ENCODE peak calls at places on chromosomes 4 and X, in five cellular contexts. E, R, D, X and J are unnamed samples.

GRCh38 chr4:142128529-142128928 is 492.1 kb downstream of the IL15 start:
- DNase-seq in R (no peak), D (no peak), E (no peak), X (no peak), J (no peak)

GRCh38 chr4:38717604-38718003 is 53.6 kb downstream of the KLF3 start:
- DNase-seq in D (no peak), X (no peak), R (no peak), E (no peak), J (no peak)

GRCh38 chr4:148235809-148236208 is 206.4 kb downstream of the NR3C2 start:
- DNase-seq in D (no peak), E (no peak), X (no peak), R (no peak), J (no peak)

GRCh38 chr4:142121951-142122350 is 485.6 kb downstream of the IL15 start:
- DNase-seq in D (no peak), R (no peak), E (no peak), X (no peak), J (no peak)

GRCh38 chr4:102500371-102501175 is 586 bp upstream of the NFKB1 start:
- DNase-seq in R (no peak), D (peak; percentile 24), X (no peak), E (no peak), J (no peak)

GRCh38 chr4:34720563-34720962 is 1523.8 kb downstream of the ARAP2 start:
- DNase-seq in X (no peak), D (peak; percentile 17), R (no peak), E (no peak), J (no peak)

GRCh38 chr4:5045099-5045498 is 6.2 kb upstream of the STK32B start:
- DNase-seq in D (no peak), R (no peak), E (no peak), X (no peak), J (no peak)

GRCh38 chr4:124111922-124112321 is 600.6 kb downstream of the ANKRD50 start:
- DNase-seq in E (no peak), X (no peak), D (peak; percentile 55), R (peak; percentile 10), J (no peak)

GRCh38 chr4:8201341-8201781 is 2.3 kb downstream of the SH3TC1 start:
- DNase-seq in E (peak; percentile 45), D (no peak), R (no peak), X (peak; percentile 68), J (peak; percentile 76)

GRCh38 chrX:68498044-68498507 is 775 bp upstream of the YIPF6 start:
- DNase-seq in D (peak; percentile 19), E (no peak), R (no peak), X (no peak), J (no peak)

GRCh38 chr4:3563403-3563802 is 31.2 kb upstream of the LRPAP1 start:
- DNase-seq in X (no peak), E (no peak), R (no peak), D (no peak), J (no peak)

GRCh38 chr4:89599026-89599425 is 237.9 kb downstream of the SNCA start:
- DNase-seq in X (no peak), E (no peak), R (no peak), D (no peak), J (no peak)

GRCh38 chrX:18677140-18677834 is 5.4 kb upstream of the RS1 start:
- DNase-seq in X (no peak), R (no peak), D (no peak), E (no peak), J (no peak)

GRCh38 chr4:22688236-22688635 is 4.5 kb upstream of the GBA3 start:
- DNase-seq in X (no peak), D (no peak), E (no peak), R (no peak), J (no peak)

GRCh38 chr4:22695011-22695410 is 2.3 kb downstream of the GBA3 start:
- DNase-seq in R (no peak), E (no peak), D (no peak), X (no peak), J (no peak)

GRCh38 chr4:22695917-22696316 is 3.2 kb downstream of the GBA3 start:
- DNase-seq in X (no peak), R (no peak), E (no peak), D (no peak), J (no peak)

GRCh38 chr4:22689428-22689827 is 3.3 kb upstream of the GBA3 start:
- DNase-seq in X (no peak), E (no peak), R (no peak), D (no peak), J (no peak)

DNA sequence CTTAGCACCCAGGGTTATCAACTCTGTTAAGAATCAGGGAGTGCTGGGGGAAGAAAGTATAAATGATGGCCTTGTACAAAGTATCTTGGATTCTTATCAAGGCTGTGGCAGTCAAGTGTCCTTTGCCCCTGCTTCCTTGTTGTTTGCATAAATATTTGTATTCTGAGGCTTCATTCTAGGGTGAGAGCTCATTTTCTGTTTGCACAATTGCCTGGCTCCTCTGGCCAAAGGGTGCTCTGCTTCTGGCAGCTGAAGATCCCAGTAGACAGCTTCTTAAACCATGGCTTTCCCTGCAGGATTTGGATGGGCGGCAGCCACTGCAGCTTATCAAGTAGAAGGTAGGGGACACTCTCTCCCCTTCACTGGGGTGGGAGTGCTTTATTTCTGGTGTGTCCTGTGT is at the start of gene GBA3:
- DNase-seq in R (no peak), X (no peak), D (no peak), E (no peak), J (no peak)
- TF ChIP-seq POLR2A in R (no peak), X (no peak), D (no peak), E (no peak), J (no peak)

GRCh38 chr4:7199129-7199725 is 6.9 kb downstream of the SORCS2 start:
- DNase-seq in X (no peak), E (no peak), R (no peak), D (no peak), J (no peak)
- TF ChIP-seq TAF1 in X (no peak), E (no peak), R (no peak), D (no peak), J (no peak)

GRCh38 chr4:137705171-137705783 is 173.0 kb upstream of the PCDH18 start:
- DNase-seq in D (no peak), E (no peak), R (no peak), X (no peak), J (no peak)
- TF ChIP-seq POLR2AphosphoS5 in D (no peak), E (no peak), R (no peak), X (no peak), J (no peak)

GRCh38 chrX:136210243-136210642 is 41.0 kb downstream of the MAP7D3 start:
- DNase-seq in E (no peak), D (no peak), R (no peak), X (no peak), J (no peak)

GRCh38 chrX:136210806-136211205 is 40.4 kb downstream of the MAP7D3 start:
- DNase-seq in D (no peak), R (no peak), X (no peak), E (no peak), J (no peak)

GRCh38 chrX:136209751-136210150 is 41.4 kb downstream of the MAP7D3 start:
- DNase-seq in R (no peak), D (no peak), X (no peak), E (no peak), J (no peak)

GRCh38 chrX:136212557-136213111 is 38.6 kb downstream of the MAP7D3 start:
- DNase-seq in D (no peak), X (no peak), R (no peak), E (no peak), J (no peak)

DNA sequence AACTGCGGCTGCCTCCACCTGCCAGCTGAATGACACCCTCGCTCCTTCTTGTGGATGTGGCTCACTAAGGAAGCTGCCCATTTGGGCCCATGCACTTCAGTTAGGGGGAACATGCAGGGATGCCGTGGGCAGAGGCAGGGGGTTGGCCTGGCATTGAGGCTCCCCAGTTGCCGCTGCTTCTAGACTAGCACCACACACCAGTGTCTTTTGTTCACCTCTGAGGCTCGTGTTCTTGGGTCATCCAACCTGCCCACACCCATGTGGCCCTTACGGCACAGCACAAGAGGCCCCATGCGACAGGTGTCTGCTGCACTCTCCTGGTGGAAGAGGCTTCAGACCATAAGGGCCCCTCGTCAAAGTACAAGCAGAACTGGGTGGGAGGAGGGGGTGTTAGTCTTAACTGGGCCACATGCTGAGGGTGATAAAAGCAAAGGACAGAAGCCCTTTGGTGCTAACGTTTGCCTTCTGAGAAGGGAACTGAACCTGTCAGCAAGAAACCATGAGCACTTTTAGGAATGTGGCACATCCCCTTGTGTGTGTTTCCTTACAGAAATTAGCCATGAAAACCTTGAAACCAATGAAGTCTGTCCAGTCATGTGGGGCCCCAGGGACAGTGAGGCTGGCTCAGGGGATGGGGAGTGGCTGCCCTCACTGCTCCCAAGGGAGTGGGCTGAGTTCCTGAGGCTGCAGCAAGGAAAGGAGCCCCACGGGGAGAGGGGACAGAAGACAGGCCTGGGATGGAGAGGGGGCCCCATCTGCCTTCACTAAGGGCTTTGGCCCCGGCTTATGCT is 39.2 kb downstream of the MAP7D3 start:
- DNase-seq in D (no peak), E (no peak), R (no peak), X (no peak), J (no peak)
- TF ChIP-seq POLR2A in D (no peak), E (no peak), R (no peak), X (no peak), J (no peak)

GRCh38 chrX:34053931-34054330 is 78.2 kb downstream of the FAM47A start:
- DNase-seq in E (no peak), R (no peak), X (no peak), D (no peak), J (no peak)
- TF ChIP-seq TAF1 in E (no peak), R (no peak), X (no peak), D (no peak), J (no peak)

GRCh38 chr4:53455766-53456165 is 78.3 kb downstream of the FIP1L1 start:
- DNase-seq in D (peak; percentile 66), E (no peak), R (no peak), X (no peak), J (no peak)
- TF ChIP-seq POLR2AphosphoS5 in D (no peak), E (no peak), R (no peak), X (no peak), J (no peak)

GRCh38 chr4:172770787-172771186 is 397.8 kb upstream of the GALNT7 start:
- DNase-seq in D (no peak), E (no peak), R (no peak), X (no peak), J (no peak)
- TF ChIP-seq POLR2A in D (no peak), E (no peak), R (no peak), X (no peak), J (no peak)

DNA sequence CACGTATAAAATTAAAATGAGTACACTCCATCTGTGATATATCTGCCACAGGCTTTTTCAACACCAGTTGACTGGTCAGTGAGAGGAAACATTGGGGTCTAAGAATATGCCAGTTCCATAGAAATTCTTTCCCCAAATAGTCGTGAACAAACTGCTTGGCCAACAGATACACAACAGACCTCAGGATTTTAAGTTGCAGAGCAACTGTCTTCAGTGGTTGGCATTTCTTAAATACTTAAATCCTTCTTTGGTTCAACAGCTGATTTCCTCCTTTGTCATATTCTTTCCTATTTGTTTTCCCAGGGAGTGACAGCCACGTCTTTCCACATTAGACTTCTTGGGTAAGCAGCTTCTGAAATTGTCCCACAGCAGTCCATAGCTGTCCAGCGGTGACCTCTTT is 7.0 kb upstream of the DDX60 start:
- DNase-seq in E (no peak), D (no peak), X (no peak), R (no peak), J (no peak)
- TF ChIP-seq TAF1 in E (no peak), D (no peak), X (no peak), R (no peak), J (no peak)

DNA sequence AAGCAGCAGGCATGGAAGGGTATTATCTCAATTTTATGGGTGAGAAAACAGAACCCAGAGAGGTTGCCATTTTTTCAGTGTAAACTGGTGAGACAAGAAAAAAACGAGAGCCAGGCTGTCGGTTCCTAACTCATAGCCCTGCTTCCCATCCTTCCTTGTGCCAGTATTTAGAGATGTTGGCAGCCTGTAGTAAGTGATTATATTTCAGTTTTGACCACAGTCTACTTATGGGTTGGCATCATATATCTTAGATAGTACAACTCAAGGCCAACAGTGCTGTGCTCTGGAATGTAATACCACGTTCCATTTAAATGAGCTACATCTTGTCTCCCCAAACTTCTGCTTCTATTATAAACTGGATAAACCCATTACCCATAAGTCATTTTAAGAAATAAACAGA is 40.8 kb downstream of the XK start:
- DNase-seq in X (no peak), R (no peak), E (no peak), D (no peak), J (no peak)
- TF ChIP-seq POLR2AphosphoS5 in X (no peak), R (no peak), E (no peak), D (no peak), J (no peak)